ENCODE peak calls at places on chromosomes 16 and 17, in five cellular contexts. N is neural progenitor cell, W is ovary, V is upper lobe of left lung, E is breast epithelium. X is an unnamed sample. For H3K4me1, the result is how much of the 10 kb centered on the place peaks cover.

GRCh38 chr17:46865100-46865499 is 13.7 kb downstream of the WNT9B start:
- DNase-seq in N (no peak), W (no peak), V (no peak), E (no peak), X (no peak)

GRCh38 chr17:62696726-62697490 is 69.4 kb downstream of the MRC2 start:
- DNase-seq in N (no peak), W (peak), V (peak), E (no peak), X (peak)

GRCh38 chr17:38798614-38799500 is 499 bp downstream of the PIP4K2B start:
- DNase-seq in N (peak), W (no peak), V (no peak), E (peak), X (peak)

GRCh38 chr16:10594312-10594950 is 14.0 kb upstream of the EMP2 start:
- DNase-seq in N (no peak), W (no peak), V (peak), E (peak), X (no peak)

GRCh38 chr16:351804-352520 is 561 bp downstream of the AXIN1 start:
- DNase-seq in N (peak), W (no peak), V (peak), E (no peak), X (no peak)

GRCh38 chr17:27492470-27492869 is 36.2 kb downstream of the KSR1 start:
- DNase-seq in N (no peak), W (no peak), V (no peak), E (no peak), X (no peak)

GRCh38 chr16:89549007-89549700 is 11.3 kb upstream of the RPL13 start:
- DNase-seq in N (no peak), W (no peak), V (no peak), E (no peak), X (no peak)

GRCh38 chr17:77963441-77963840 is 4.9 kb downstream of the TNRC6C start:
- DNase-seq in N (peak), W (peak), V (no peak), E (peak), X (peak)

GRCh38 chr16:69932691-69933392 is 18.3 kb upstream of the CLEC18A start:
- DNase-seq in N (no peak), W (no peak), V (peak), E (no peak), X (peak)

GRCh38 chr17:37100231-37100630 is 151.5 kb downstream of the AATF start:
- DNase-seq in N (no peak), W (no peak), V (no peak), E (no peak), X (no peak)

GRCh38 chr17:78828470-78829185 is 12.0 kb downstream of the USP36 start:
- DNase-seq in N (peak), W (no peak), V (no peak), E (no peak), X (no peak)

GRCh38 chr17:50594931-50595330 is 34.4 kb downstream of the CACNA1G start:
- DNase-seq in N (no peak), W (no peak), V (peak), E (no peak), X (no peak)

GRCh38 chr17:77423589-77424451 is 283.1 kb downstream of the SEC14L1 start:
- DNase-seq in N (no peak), W (peak), V (peak), E (peak), X (peak)

GRCh38 chr16:24855678-24856077 is 9.9 kb downstream of the SLC5A11 start:
- DNase-seq in N (no peak), W (no peak), V (no peak), E (no peak), X (no peak)

GRCh38 chr17:15914400-15915165 is 30.3 kb upstream of the ADORA2B start:
- DNase-seq in N (no peak), W (no peak), V (no peak), E (no peak), X (no peak)

GRCh38 chr17:66351701-66352100 is 49.3 kb downstream of the PRKCA start:
- DNase-seq in N (no peak), W (no peak), V (no peak), E (no peak), X (no peak)

GRCh38 chr17:66347661-66348604 is 45.5 kb downstream of the PRKCA start:
- DNase-seq in N (no peak), W (no peak), V (no peak), E (no peak), X (no peak)

GRCh38 chr17:66348605-66349165 is 46.3 kb downstream of the PRKCA start:
- DNase-seq in N (no peak), W (peak), V (no peak), E (no peak), X (no peak)

GRCh38 chr17:66351053-66351452 is 48.6 kb downstream of the PRKCA start:
- DNase-seq in N (no peak), W (no peak), V (no peak), E (peak), X (no peak)

GRCh38 chr17:66349549-66350245 is 47.3 kb downstream of the PRKCA start:
- DNase-seq in N (no peak), W (no peak), V (no peak), E (no peak), X (no peak)
- H3K27ac ChIP-seq in N (no peak), W (no peak), V (no peak), E (no peak), X (no peak)

GRCh38 chr16:14377326-14377725 is 252.7 kb downstream of the PARN start:
- DNase-seq in N (no peak), W (no peak), V (no peak), E (no peak), X (no peak)
- H3K4me1 ChIP-seq in N (under half), W (under half), V (under half), E (under half), X (under half)

GRCh38 chr16:7090628-7091115 is 242.0 kb upstream of the RBFOX1 start:
- DNase-seq in N (peak), W (no peak), V (no peak), E (no peak), X (no peak)

GRCh38 chr16:7083086-7083485 is 249.6 kb upstream of the RBFOX1 start:
- DNase-seq in N (no peak), W (no peak), V (no peak), E (no peak), X (no peak)

GRCh38 chr16:7086842-7087616 is 245.6 kb upstream of the RBFOX1 start:
- DNase-seq in N (peak), W (no peak), V (peak), E (no peak), X (peak)

GRCh38 chr16:7085776-7086175 is 246.9 kb upstream of the RBFOX1 start:
- DNase-seq in N (no peak), W (no peak), V (no peak), E (no peak), X (no peak)
- TF ChIP-seq CTCF in N (no peak), W (no peak), V (no peak), E (no peak), X (no peak)

GRCh38 chr16:50154369-50154947 is 1.4 kb downstream of the TENT4B start:
- DNase-seq in N (no peak), W (no peak), V (no peak), E (no peak), X (no peak)

GRCh38 chr16:50152807-50153647 is at the start of gene TENT4B:
- DNase-seq in N (peak), W (peak), V (peak), E (peak), X (peak)

GRCh38 chr16:50156590-50156989 is 3.5 kb downstream of the TENT4B start:
- DNase-seq in N (no peak), W (no peak), V (no peak), E (no peak), X (no peak)

GRCh38 chr16:50153648-50154368 is 702 bp downstream of the TENT4B start:
- DNase-seq in N (peak), W (peak), V (peak), E (no peak), X (no peak)

GRCh38 chr16:50155925-50156324 is 2.8 kb downstream of the TENT4B start:
- DNase-seq in N (no peak), W (no peak), V (no peak), E (no peak), X (no peak)
- H3K27ac ChIP-seq in N (no peak), W (no peak), V (no peak), E (no peak), X (peak)